ENCODE peak calls at places on chromosome 20, in six cellular contexts. X, Q, G, U, B and V are unnamed samples. For H3K27me3, the result is how much of the 10 kb centered on the place peaks cover.

GRCh38 chr20:44070139-44070900 is 116.7 kb downstream of the JPH2 start:
- DNase-seq in X (no peak), Q (peak), G (peak), U (no peak), B (no peak), V (no peak)

GRCh38 chr20:13302647-13303425 is 81.8 kb downstream of the ISM1 start:
- DNase-seq in X (no peak), Q (no peak), G (peak), U (peak), B (peak), V (no peak)

GRCh38 chr20:42530855-42531674 is 658.6 kb downstream of the PTPRT start:
- DNase-seq in X (no peak), Q (no peak), G (peak), U (peak), B (peak), V (no peak)

GRCh38 chr20:7375905-7376304 is 564.4 kb downstream of the HAO1 start:
- DNase-seq in X (no peak), Q (no peak), G (no peak), U (peak), B (peak), V (no peak)

GRCh38 chr20:53829086-53829703 is 235.6 kb upstream of the ZNF217 start:
- DNase-seq in X (peak), Q (no peak), G (no peak), U (peak), B (no peak), V (no peak)

GRCh38 chr20:50286609-50287008 is 96.0 kb downstream of the CEBPB start:
- DNase-seq in X (peak), Q (no peak), G (no peak), U (peak), B (no peak), V (no peak)

GRCh38 chr20:7879883-7880282 is 60.4 kb downstream of the HAO1 start:
- DNase-seq in X (no peak), Q (no peak), G (no peak), U (peak), B (no peak), V (no peak)

GRCh38 chr20:58755062-58755697 is 62.6 kb downstream of the NPEPL1 start:
- DNase-seq in X (no peak), Q (no peak), G (peak), U (no peak), B (no peak), V (no peak)

GRCh38 chr20:44072381-44072780 is 114.6 kb downstream of the JPH2 start:
- DNase-seq in X (no peak), Q (no peak), G (no peak), U (no peak), B (no peak), V (no peak)

GRCh38 chr20:14142171-14142570 is 146.9 kb downstream of the MACROD2 start:
- DNase-seq in X (peak), Q (no peak), G (peak), U (peak), B (peak), V (no peak)

GRCh38 chr20:17952692-17953684 is 15.6 kb downstream of the SNX5 start:
- DNase-seq in X (no peak), Q (no peak), G (no peak), U (no peak), B (no peak), V (no peak)

GRCh38 chr20:47605673-47606413 is 104.2 kb downstream of the NCOA3 start:
- DNase-seq in X (no peak), Q (no peak), G (no peak), U (no peak), B (no peak), V (no peak)

GRCh38 chr20:45853484-45853883 is 3.7 kb downstream of the ACOT8 start:
- DNase-seq in X (no peak), Q (no peak), G (peak), U (no peak), B (no peak), V (no peak)

GRCh38 chr20:60403105-60403741 is 445.0 kb downstream of the CDH26 start:
- DNase-seq in X (no peak), Q (no peak), G (no peak), U (no peak), B (no peak), V (no peak)

GRCh38 chr20:20130399-20130798 is 78.1 kb downstream of the CFAP61 start:
- DNase-seq in X (no peak), Q (no peak), G (peak), U (peak), B (no peak), V (no peak)

GRCh38 chr20:59018817-59019216 is 412 bp upstream of the TUBB1 start:
- DNase-seq in X (no peak), Q (no peak), G (no peak), U (no peak), B (no peak), V (no peak)

GRCh38 chr20:58447733-58448391 is 58.8 kb downstream of the VAPB start:
- DNase-seq in X (peak), Q (no peak), G (peak), U (peak), B (peak), V (no peak)

GRCh38 chr20:36569847-36570429 is 3.5 kb upstream of the TGIF2 start:
- DNase-seq in X (no peak), Q (no peak), G (peak), U (no peak), B (no peak), V (no peak)
- TF ChIP-seq CTCF in X (no peak), Q (no peak), G (no peak), U (no peak), B (no peak), V (no peak)

GRCh38 chr20:49231461-49231860 is 12.2 kb downstream of the DDX27 start:
- DNase-seq in X (no peak), Q (no peak), G (no peak), U (no peak), B (no peak), V (no peak)
- H3K27me3 ChIP-seq in X (under half), Q (under half), G (under half), U (under half), B (under half), V (under half)

DNA sequence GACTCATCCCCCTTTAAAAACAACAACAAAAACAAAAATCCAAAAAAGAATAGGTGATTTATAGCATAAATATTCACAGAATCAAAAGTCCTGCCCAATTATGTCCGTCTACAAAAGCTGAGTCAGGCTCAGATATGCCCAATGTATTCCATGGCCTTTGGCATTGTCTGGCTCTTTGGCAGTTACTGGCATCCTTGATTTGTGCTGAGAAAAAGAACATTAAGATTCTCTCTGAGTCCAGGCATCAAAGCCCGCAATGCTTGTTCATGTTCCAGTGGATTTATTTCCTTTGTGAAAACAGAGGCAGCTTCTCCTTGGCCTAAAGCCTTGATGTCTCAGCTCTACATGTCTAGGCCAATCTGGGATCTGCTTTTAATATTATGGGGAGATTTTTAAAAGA is 76.1 kb upstream of the SLC4A11 start:
- DNase-seq in X (no peak), Q (no peak), G (no peak), U (no peak), B (no peak), V (no peak)
- H3K4me3 ChIP-seq in X (no peak), Q (no peak), G (no peak), U (no peak), B (no peak), V (no peak)

DNA sequence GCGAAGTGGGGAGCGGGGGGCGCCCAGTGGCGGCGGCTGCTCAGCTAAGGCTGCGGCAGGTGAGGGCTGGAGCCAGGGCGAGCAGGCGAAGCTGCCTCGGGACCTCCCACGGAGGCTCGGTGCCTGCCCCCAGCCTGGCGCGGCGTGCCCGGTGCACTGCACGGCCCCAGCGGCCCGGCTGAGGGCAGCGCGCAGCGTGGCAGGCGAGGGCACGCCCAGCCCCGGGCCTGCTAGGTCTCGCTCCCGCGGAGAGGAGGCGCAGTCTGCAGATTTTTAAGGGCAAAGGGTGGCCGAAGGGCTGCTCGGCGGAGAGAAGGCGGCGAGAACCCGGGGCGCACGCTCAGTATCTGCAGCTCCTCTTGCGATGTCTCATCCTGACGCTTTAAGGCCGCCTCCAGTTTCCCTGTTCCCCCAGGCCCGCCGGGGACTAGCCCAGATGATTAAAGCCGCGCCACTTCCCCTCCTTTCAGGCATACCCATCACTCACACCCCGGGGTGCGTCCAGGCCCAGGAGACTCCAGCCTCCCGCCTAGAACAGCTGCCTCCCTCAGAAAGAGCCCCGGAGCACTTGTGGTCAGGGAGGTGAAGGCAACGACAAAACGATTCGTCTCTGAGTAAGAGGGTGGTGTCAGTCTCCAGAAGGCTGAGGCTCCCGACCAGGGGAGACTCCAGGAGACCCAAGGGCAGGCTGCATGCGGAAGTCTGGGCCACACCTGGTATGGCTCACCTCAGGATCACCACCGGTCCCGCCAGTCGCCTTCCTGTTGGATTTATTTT is at the start of gene FERMT1:
- DNase-seq in X (no peak), Q (no peak), G (peak), U (peak), B (peak), V (no peak)
- TF ChIP-seq CTCF in X (no peak), Q (no peak), G (peak), U (peak), B (peak), V (no peak)